ENCODE peak calls at places on chromosomes 3 and 15, in six cellular contexts. O, U, F, Q, L and C are unnamed samples.

GRCh38 chr3:105606052-105606451 is 239.3 kb downstream of the ALCAM start:
- DNase-seq in O (no peak), U (no peak), F (no peak), Q (no peak), L (no peak), C (no peak)

GRCh38 chr3:118782755-118783202 is 251.9 kb downstream of the IGSF11 start:
- DNase-seq in O (no peak), U (no peak), F (no peak), Q (no peak), L (no peak), C (no peak)

GRCh38 chr3:59052803-59053411 is 3.1 kb upstream of the CFAP20DC start:
- DNase-seq in O (peak), U (no peak), F (no peak), Q (no peak), L (no peak), C (no peak)

GRCh38 chr15:28255965-28256364 is 66.0 kb downstream of the HERC2 start:
- DNase-seq in O (no peak), U (peak), F (no peak), Q (no peak), L (no peak), C (no peak)

GRCh38 chr3:146166450-146167222 is 5.7 kb upstream of the PLOD2 start:
- DNase-seq in O (no peak), U (no peak), F (no peak), Q (no peak), L (no peak), C (no peak)

GRCh38 chr15:27973886-27974285 is 125.2 kb downstream of the OCA2 start:
- DNase-seq in O (no peak), U (no peak), F (no peak), Q (no peak), L (no peak), C (no peak)

GRCh38 chr3:189324538-189325138 is 152.9 kb downstream of the TPRG1 start:
- DNase-seq in O (no peak), U (peak), F (peak), Q (peak), L (peak), C (no peak)

GRCh38 chr3:160296591-160296990 is 71.4 kb downstream of the C3orf80 start:
- DNase-seq in O (no peak), U (no peak), F (no peak), Q (no peak), L (no peak), C (no peak)

DNA sequence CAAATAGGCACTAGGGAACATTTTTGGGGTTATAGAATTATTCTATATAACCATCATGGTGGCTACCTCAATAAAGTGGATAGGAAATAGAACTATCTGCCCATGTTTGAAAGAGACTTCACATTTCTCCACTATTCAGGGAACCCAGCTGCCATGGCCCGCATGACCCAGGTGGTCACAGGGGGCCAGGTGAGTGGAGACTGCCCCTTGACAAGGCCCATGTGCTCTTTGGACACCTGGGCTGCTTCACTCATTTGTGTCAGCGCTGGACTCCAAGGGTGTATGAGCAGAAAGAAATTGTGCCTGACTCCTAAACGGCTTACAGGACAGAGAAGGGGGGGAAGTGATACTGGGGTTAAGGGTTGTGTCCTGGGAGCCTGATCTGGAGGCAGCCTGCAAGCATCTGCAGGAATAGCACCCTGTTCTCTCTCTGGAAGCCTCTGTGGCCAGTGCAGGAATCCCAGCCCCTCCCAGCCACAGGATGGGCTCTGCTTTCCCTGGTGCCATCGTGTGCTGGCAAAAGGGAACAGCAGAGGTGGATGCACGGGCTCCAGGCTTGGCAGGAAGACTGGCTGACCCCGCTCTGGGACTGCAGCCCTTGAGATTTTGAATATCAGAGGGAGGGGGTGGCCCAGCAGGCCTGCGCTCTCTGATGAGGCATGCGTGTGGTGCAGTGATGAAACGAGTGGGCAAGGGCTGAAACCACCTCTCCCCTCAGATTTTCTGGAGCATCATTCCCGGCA is 9.1 kb upstream of the C3orf22 start:
- DNase-seq in O (peak), U (no peak), F (no peak), Q (no peak), L (no peak), C (no peak)
- TF ChIP-seq CTCF in O (peak), U (no peak), F (no peak), Q (no peak), L (no peak), C (peak)

GRCh38 chr3:50633233-50633795 is 16.4 kb downstream of the MAPKAPK3 start:
- DNase-seq in O (no peak), U (no peak), F (no peak), Q (no peak), L (no peak), C (no peak)
- H3K27ac ChIP-seq in O (no peak), U (no peak), F (no peak), Q (no peak), L (no peak), C (peak)

GRCh38 chr3:149541091-149541491 is 66.6 kb downstream of the TM4SF4 start:
- DNase-seq in O (no peak), U (no peak), F (no peak), Q (no peak), L (no peak), C (no peak)
- TF ChIP-seq CTCF in O (no peak), U (no peak), F (no peak), Q (no peak), L (no peak), C (no peak)

DNA sequence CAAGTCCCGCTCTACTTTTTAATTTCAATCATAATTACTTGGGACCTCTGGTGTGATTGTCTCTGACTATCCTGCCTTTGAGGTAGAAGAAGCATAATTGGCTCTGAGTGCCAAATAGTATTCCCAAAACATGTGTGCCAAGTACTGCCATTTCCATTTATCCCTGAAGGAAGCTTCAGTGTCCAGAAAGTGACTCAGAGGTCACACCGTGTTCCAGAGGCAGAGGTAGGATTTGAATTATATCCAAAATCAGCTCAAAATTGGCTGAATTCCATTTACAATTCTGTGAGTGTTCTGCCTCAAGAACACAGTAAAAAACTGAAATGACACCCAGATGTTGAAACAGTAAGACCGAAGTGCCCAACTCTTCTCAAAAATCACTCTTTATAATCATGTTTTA is 255.3 kb downstream of the RSL24D1 start:
- DNase-seq in O (no peak), U (no peak), F (no peak), Q (no peak), L (no peak), C (no peak)
- H3K27ac ChIP-seq in O (no peak), U (no peak), F (no peak), Q (no peak), L (no peak), C (no peak)

DNA sequence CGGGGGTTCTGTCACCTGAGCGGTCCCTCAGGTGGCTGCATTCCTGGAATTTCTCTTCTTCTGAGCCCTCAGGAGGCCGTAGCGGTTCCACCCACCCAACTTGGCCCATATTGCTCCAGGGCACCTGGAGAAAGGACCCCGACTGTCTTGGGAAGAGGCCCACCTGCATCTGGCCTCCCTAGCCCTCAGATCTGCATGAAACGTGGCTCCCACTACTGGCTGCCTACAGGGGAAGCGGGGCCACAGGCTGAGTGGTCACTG is 9.9 kb upstream of the ANPEP start:
- DNase-seq in O (peak), U (peak), F (no peak), Q (no peak), L (no peak), C (no peak)
- TF ChIP-seq CTCF in O (no peak), U (no peak), F (no peak), Q (no peak), L (no peak), C (no peak)

GRCh38 chr3:64956619-64957018 is 268.8 kb upstream of the ADAMTS9 start:
- DNase-seq in O (no peak), U (no peak), F (no peak), Q (no peak), L (no peak), C (no peak)
- H3K27ac ChIP-seq in O (no peak), U (no peak), F (no peak), Q (no peak), L (no peak), C (peak)

GRCh38 chr3:163657088-163657487 is 1421.2 kb downstream of the SI start:
- DNase-seq in O (no peak), U (no peak), F (no peak), Q (no peak), L (no peak), C (no peak)
- TF ChIP-seq CTCF in O (no peak), U (no peak), F (no peak), Q (no peak), L (no peak), C (no peak)

DNA sequence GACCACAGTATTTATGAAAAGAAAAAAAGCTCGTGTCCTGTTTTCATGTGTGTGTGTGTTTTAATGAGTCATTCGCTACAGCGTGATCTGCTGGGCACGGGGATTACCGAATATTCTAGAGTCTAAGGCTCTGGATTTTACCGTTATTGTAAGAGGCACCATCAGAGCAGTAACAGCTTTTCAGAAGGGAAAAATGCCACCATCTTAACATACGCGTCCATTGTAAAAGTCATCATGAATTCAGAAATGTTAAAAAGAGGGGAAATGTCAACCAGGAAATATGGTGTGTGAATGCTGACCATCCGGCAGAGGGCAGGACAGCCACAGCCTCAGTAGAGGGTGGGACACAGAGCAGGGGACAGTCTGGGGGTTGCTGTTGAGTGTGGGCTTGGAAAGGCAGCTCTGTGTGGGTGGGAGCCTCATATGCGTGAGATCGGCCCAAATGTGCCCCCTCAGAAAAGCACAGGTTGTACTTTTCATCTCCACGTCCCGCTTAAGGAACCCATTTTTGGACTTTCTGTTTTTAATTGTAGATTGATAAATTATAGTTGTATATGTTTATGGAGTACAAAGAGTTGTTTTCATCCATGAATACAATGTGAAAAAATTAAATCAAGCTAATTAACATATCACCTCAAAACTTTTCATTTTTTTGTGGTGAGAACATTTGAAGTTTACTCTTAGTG is 69.6 kb downstream of the ASB7 start:
- DNase-seq in O (peak), U (peak), F (no peak), Q (no peak), L (no peak), C (no peak)
- H3K27ac ChIP-seq in O (no peak), U (no peak), F (no peak), Q (no peak), L (no peak), C (no peak)

DNA sequence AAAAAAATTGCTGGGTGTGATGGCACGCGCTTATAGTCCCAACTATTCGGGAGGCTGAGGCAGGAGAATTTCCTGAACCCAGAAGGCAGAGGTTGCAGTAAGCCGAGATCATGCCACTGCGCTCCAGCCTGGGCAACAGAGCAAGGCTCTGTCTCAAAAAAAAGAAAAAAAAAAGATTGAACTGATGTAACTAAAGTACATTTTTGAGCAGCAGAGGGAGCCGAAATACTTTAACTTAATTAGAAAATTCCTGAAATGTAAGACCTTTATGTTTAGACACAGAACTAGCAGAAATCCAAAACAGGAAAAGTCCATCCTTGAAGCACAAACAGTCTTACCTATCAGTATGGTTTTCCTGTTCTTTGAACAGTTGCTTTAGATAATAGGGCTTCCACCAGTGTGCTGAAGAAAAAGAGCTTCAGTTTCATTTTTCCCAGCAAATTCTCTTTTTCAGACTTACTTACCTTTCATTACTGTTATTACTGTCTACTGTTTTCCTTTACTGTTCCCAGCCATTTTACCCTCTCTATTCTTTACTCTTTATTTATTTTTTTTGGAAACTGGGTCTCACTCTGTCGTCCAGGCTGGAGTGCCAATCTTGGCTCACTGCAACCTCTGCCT is 33.4 kb upstream of the ZNF609 start:
- DNase-seq in O (no peak), U (no peak), F (no peak), Q (no peak), L (no peak), C (no peak)
- TF ChIP-seq CTCF in O (peak), U (peak), F (peak), Q (no peak), L (peak), C (peak)